ENCODE peak calls at places on chromosomes 13 and 19, in eight cellular contexts. X, F, H, A, V, K, C and N are unnamed samples.

GRCh38 chr13:98937911-98938381 is 39.9 kb downstream of the DOCK9 start:
- DNase-seq in C (peak; percentile 23), V (no peak), A (no peak), H (no peak), F (no peak), X (no peak), K (no peak), N (no peak)

GRCh38 chr19:3964256-3965194 is 6.4 kb downstream of the DAPK3 start:
- DNase-seq in H (no peak), C (no peak), V (no peak), F (no peak), A (no peak), K (no peak), X (no peak), N (no peak)

GRCh38 chr19:46357846-46358583 is 11.1 kb downstream of the PPP5C start:
- DNase-seq in V (no peak), F (no peak), K (no peak), A (no peak), H (no peak), X (no peak), C (no peak), N (no peak)

GRCh38 chr13:50679321-50679720 is 164.2 kb downstream of the DLEU7 start:
- DNase-seq in X (no peak), F (no peak), C (no peak), H (peak; percentile 14), K (no peak), V (no peak), A (no peak), N (no peak)

GRCh38 chr13:25752957-25753540 is 298.8 kb downstream of the SHISA2 start:
- DNase-seq in V (peak; percentile 22), F (no peak), K (peak; percentile 93), C (no peak), X (no peak), H (peak; percentile 87), A (peak; percentile 44), N (no peak)

GRCh38 chr19:37979547-37980082 is 72.6 kb downstream of the SIPA1L3 start:
- DNase-seq in A (no peak), K (no peak), X (no peak), V (no peak), C (no peak), H (no peak), F (no peak), N (no peak)

GRCh38 chr19:10421240-10421948 is 1.1 kb downstream of the PDE4A start:
- DNase-seq in K (peak; percentile 84), C (no peak), V (no peak), F (no peak), A (no peak), H (no peak), X (no peak), N (no peak)

GRCh38 chr13:98495627-98496238 is 81.2 kb downstream of the STK24 start:
- DNase-seq in A (no peak), F (no peak), K (no peak), C (no peak), H (no peak), V (no peak), X (no peak), N (no peak)

GRCh38 chr19:18294467-18294864 is 13.0 kb upstream of the JUND start:
- DNase-seq in F (no peak), V (no peak), C (no peak), H (no peak), X (no peak), K (peak; percentile 65), A (no peak), N (peak; percentile 51)

GRCh38 chr19:3968556-3969434 is 2.1 kb downstream of the DAPK3 start:
- DNase-seq in C (peak; percentile 76), A (peak; percentile 91), H (peak; percentile 99), V (peak; percentile 99), X (peak; percentile 81), F (peak; percentile 90), K (peak; percentile 99), N (peak; percentile 87)

GRCh38 chr19:38718747-38719543 is 25.3 kb downstream of the CAPN12 start:
- DNase-seq in A (peak; percentile 75), C (no peak), V (no peak), F (no peak), H (peak; percentile 28), X (no peak), K (peak; percentile 96), N (no peak)

GRCh38 chr19:18743281-18743825 is 47.8 kb downstream of the COMP start:
- DNase-seq in X (no peak), C (no peak), V (no peak), K (peak; percentile 48), A (peak; percentile 79), F (no peak), H (peak; percentile 60), N (peak; percentile 49)

GRCh38 chr13:32048816-32049215 is 17.2 kb downstream of the FRY start:
- DNase-seq in X (no peak), V (no peak), A (no peak), C (no peak), K (peak; percentile 17), H (no peak), F (no peak), N (no peak)

GRCh38 chr19:45560038-45560437 is 24.6 kb downstream of the OPA3 start:
- DNase-seq in C (no peak), K (no peak), H (no peak), A (no peak), V (no peak), X (no peak), F (no peak), N (no peak)

GRCh38 chr13:114311908-114312307 is 2.4 kb upstream of the CHAMP1 start:
- DNase-seq in H (no peak), A (no peak), F (no peak), K (no peak), V (no peak), C (no peak), X (no peak), N (no peak)

GRCh38 chr19:40219721-40220276 is 1.6 kb upstream of the TTC9B start:
- DNase-seq in X (peak; percentile 95), A (no peak), C (no peak), V (no peak), K (peak; percentile 98), H (peak; percentile 73), F (no peak), N (no peak)

GRCh38 chr19:33982706-33983105 is 186.0 kb downstream of the KCTD15 start:
- DNase-seq in X (no peak), F (no peak), C (no peak), V (no peak), A (no peak), K (no peak), H (no peak), N (no peak)
- TF ChIP-seq CTCF in X (no peak), F (peak; percentile 47), C (no peak), V (no peak), A (no peak), K (no peak), H (no peak), N (peak; percentile 48)

GRCh38 chr19:2479556-2480194 is 3.7 kb downstream of the GADD45B start:
- DNase-seq in X (no peak), A (no peak), F (no peak), K (peak; percentile 78), C (no peak), H (peak; percentile 51), V (no peak), N (no peak)
- TF ChIP-seq CTCF in X (no peak), A (no peak), F (peak; percentile 24), K (no peak), C (peak; percentile 18), H (peak; percentile 60), V (no peak), N (peak; percentile 25)

DNA sequence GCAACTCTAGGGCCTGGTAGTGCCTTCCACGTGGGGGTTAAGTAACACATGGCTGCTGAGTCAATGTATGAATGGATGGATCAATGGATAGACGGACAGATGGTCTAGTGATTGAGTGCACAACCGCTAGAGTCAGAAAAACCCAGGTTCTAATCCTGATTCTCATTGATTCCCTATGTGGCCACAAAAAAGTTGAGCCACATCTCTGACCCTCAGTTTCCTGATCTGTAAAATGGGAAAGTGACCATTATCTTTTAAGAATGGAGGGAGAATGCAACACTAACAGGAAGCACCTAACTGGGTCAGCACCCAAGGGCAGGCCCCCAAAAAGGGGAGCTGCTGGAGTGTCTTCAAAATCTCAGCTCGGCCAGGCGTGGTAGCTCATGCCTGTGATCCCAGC is 2.6 kb downstream of the SMIM7 start:
- DNase-seq in C (no peak), H (no peak), A (no peak), V (no peak), K (no peak), F (no peak), X (no peak), N (no peak)
- TF ChIP-seq CTCF in C (no peak), H (no peak), A (no peak), V (no peak), K (no peak), F (no peak), X (no peak), N (no peak)

GRCh38 chr13:39016789-39017188 is 21.1 kb downstream of the PROSER1 start:
- DNase-seq in F (no peak), H (no peak), V (no peak), X (peak; percentile 16), K (no peak), C (peak; percentile 5), A (no peak), N (peak; percentile 30)

GRCh38 chr13:39013462-39013861 is 22.8 kb upstream of the STOML3 start:
- DNase-seq in V (no peak), K (no peak), A (no peak), X (no peak), C (no peak), H (no peak), F (no peak), N (no peak)

GRCh38 chr13:39016087-39016486 is 21.8 kb downstream of the PROSER1 start:
- DNase-seq in V (no peak), K (no peak), X (no peak), A (no peak), C (no peak), F (no peak), H (no peak), N (no peak)

GRCh38 chr13:39012608-39013007 is 22.0 kb upstream of the STOML3 start:
- DNase-seq in K (no peak), C (no peak), X (no peak), F (peak; percentile 31), H (no peak), A (no peak), V (no peak), N (peak; percentile 22)
- TF ChIP-seq CTCF in K (no peak), C (peak; percentile 26), X (peak; percentile 7), F (no peak), H (peak; percentile 42), A (no peak), V (no peak), N (no peak)

DNA sequence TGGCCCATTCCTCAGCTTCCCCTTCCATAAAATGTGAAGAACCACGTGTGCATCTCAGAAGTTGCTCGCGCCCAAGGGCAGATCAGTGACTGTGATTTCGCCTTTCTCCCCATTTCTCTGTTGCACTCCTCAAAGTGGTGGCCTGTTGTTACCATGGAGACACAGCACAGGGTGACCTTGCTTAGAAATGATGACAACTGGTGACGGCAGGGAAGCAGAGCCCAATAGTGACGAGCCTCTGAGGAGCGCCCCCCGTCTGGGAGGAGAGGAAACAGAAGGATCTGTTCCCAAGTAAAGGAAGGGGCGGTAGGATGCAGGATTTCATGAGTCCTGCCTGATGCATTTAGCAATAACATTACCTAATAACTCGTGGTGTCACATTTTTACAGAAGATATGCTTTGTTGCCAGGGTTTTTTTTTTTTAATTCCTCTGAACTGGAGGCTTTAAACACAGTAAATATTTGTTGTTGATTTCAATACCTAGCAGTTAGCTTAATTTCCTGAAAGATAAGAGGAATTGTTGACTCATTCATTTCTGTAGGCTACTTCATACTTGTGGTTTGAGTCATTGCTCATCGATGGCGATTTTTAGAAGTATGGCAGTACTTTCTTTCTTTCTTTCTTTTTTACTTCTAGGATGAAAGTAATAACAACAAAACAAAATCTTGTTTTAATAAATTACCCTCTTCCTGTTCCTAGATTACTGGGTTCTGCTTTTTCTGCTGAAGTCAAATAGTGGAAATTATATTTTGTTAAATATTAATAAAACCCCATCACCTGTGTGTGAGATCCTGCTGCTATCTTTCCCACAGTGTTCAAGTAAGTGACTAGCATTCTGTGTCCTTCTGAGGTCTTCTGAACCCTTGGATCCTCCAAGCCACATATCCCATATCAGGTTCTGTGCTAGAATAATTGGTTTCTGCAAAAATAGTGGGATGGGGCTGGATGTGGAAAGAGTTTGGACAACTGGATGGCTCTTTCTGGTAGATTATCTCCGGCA is 36.0 kb downstream of the MBNL2 start:
- DNase-seq in K (peak; percentile 86), X (peak; percentile 85), A (peak; percentile 40), C (no peak), H (peak; percentile 97), F (peak; percentile 56), V (peak; percentile 46), N (peak; percentile 30)
- TF ChIP-seq CTCF in K (no peak), X (peak; percentile 31), A (no peak), C (no peak), H (peak; percentile 55), F (no peak), V (peak; percentile 20), N (no peak)